ENCODE peak calls at places on chromosomes 11 and 22, in five cellular contexts. X is ovary, M is left ventricle myocardium inferior, N is lower lobe of right lung, W is NT2/D1. H is an unnamed sample. For H3K27me3 and H3K36me3, the result is how much of the 10 kb centered on the place peaks cover.

GRCh38 chr11:106917973-106918372 is 100.3 kb downstream of the GUCY1A2 start:
- DNase-seq in N (no peak), X (no peak), M (no peak), W (peak), H (no peak)

GRCh38 chr11:36391062-36391461 is 95.0 kb downstream of the PRR5L start:
- DNase-seq in M (no peak), N (no peak), W (no peak), X (no peak), H (no peak)

GRCh38 chr22:36761553-36762240 is 14.2 kb downstream of the IFT27 start:
- DNase-seq in M (no peak), X (no peak), W (no peak), N (no peak), H (no peak)

GRCh38 chr11:75262961-75263852 is 22.6 kb downstream of the TPBGL start:
- DNase-seq in N (peak), X (peak), M (no peak), W (no peak), H (no peak)

GRCh38 chr22:22696104-22696503 is 51.7 kb downstream of the GGTLC2 start:
- DNase-seq in N (no peak), X (no peak), W (no peak), M (no peak), H (no peak)

GRCh38 chr11:55795256-55795655 is at the start of gene OR5D14:
- DNase-seq in W (no peak), X (no peak), N (no peak), M (no peak), H (no peak)

GRCh38 chr11:34644669-34645406 is 23.9 kb downstream of the EHF start:
- DNase-seq in M (no peak), W (no peak), X (no peak), N (no peak), H (no peak)

GRCh38 chr11:117743121-117743815 is 53.7 kb downstream of the DSCAML1 start:
- DNase-seq in N (no peak), X (no peak), W (no peak), M (no peak), H (no peak)

GRCh38 chr22:46825145-46825544 is 62.7 kb downstream of the TBC1D22A start:
- DNase-seq in W (no peak), X (no peak), M (no peak), N (no peak), H (no peak)

GRCh38 chr11:111524056-111524455 is 9.5 kb downstream of the HOATZ start:
- DNase-seq in M (no peak), N (no peak), W (no peak), X (no peak), H (no peak)

GRCh38 chr11:85256433-85256832 is 370.7 kb downstream of the DLG2 start:
- DNase-seq in W (no peak), X (no peak), M (no peak), N (no peak), H (no peak)

GRCh38 chr22:29684244-29684643 is 35.6 kb upstream of the CABP7 start:
- DNase-seq in W (no peak), N (no peak), X (no peak), M (no peak), H (no peak)

GRCh38 chr11:107501713-107502112 is 44.1 kb upstream of the CWF19L2 start:
- DNase-seq in M (no peak), X (no peak), W (no peak), N (no peak), H (no peak)

GRCh38 chr11:73875840-73876239 is 806 bp downstream of the COA4 start:
- DNase-seq in N (no peak), W (no peak), M (no peak), X (no peak), H (no peak)

GRCh38 chr11:122207921-122208764 is 92.1 kb upstream of the BLID start:
- DNase-seq in N (no peak), M (no peak), X (no peak), W (no peak), H (no peak)

GRCh38 chr11:125301301-125301700 is 136.8 kb downstream of the PKNOX2 start:
- DNase-seq in X (no peak), W (no peak), N (no peak), M (no peak), H (no peak)

GRCh38 chr11:75140269-75141138 is 10.4 kb upstream of the SLCO2B1 start:
- DNase-seq in N (peak), W (peak), M (peak), X (peak), H (peak)

GRCh38 chr11:133951484-133952198 is 5.1 kb downstream of the IGSF9B start:
- DNase-seq in X (no peak), W (no peak), N (no peak), M (no peak), H (no peak)

GRCh38 chr22:20430641-20431519 is 6.7 kb downstream of the SCARF2 start:
- DNase-seq in W (no peak), X (peak), N (peak), M (peak), H (peak)

GRCh38 chr11:83336993-83337392 is 50.8 kb upstream of the CCDC90B start:
- DNase-seq in X (no peak), M (no peak), W (no peak), N (no peak), H (no peak)

GRCh38 chr11:31500560-31500959 is 8.9 kb downstream of the IMMP1L start:
- DNase-seq in N (no peak), M (no peak), X (no peak), W (no peak), H (no peak)

GRCh38 chr11:109735139-109735538 is 313.1 kb downstream of the C11orf87 start:
- DNase-seq in X (no peak), M (no peak), N (no peak), W (no peak), H (no peak)

GRCh38 chr11:44755553-44756505 is 29.1 kb downstream of the TSPAN18 start:
- DNase-seq in W (no peak), N (no peak), M (no peak), X (no peak), H (no peak)

GRCh38 chr22:23240639-23241389 is 60.5 kb downstream of the BCR start:
- DNase-seq in M (no peak), N (no peak), X (peak), W (no peak), H (no peak)

GRCh38 chr22:22045576-22046335 is 63.2 kb upstream of the TOP3B start:
- DNase-seq in M (no peak), W (no peak), N (no peak), X (no peak), H (no peak)

GRCh38 chr11:6611092-6612007 is 666 bp downstream of the TAF10 start:
- DNase-seq in X (peak), N (peak), M (peak), W (no peak), H (no peak)

GRCh38 chr11:59883597-59883996 is 5.0 kb downstream of the OOSP3 start:
- DNase-seq in W (no peak), X (no peak), M (no peak), N (no peak), H (no peak)

GRCh38 chr22:40922484-40923303 is 28.5 kb upstream of the RBX1 start:
- DNase-seq in W (peak), M (no peak), X (no peak), N (no peak), H (no peak)

GRCh38 chr11:126963115-126963514 is 37.5 kb downstream of the KIRREL3 start:
- DNase-seq in W (no peak), M (no peak), X (no peak), N (no peak), H (no peak)

GRCh38 chr11:128894685-128895084 is 3.5 kb downstream of the KCNJ5 start:
- DNase-seq in X (peak), M (peak), N (peak), W (no peak), H (no peak)

GRCh38 chr22:37032535-37033460 is 13.3 kb downstream of the MPST start:
- DNase-seq in M (no peak), N (peak), W (no peak), X (peak), H (no peak)

GRCh38 chr11:60932605-60933346 is 8.5 kb downstream of the TMEM132A start:
- DNase-seq in X (no peak), M (no peak), N (no peak), W (peak), H (no peak)

DNA sequence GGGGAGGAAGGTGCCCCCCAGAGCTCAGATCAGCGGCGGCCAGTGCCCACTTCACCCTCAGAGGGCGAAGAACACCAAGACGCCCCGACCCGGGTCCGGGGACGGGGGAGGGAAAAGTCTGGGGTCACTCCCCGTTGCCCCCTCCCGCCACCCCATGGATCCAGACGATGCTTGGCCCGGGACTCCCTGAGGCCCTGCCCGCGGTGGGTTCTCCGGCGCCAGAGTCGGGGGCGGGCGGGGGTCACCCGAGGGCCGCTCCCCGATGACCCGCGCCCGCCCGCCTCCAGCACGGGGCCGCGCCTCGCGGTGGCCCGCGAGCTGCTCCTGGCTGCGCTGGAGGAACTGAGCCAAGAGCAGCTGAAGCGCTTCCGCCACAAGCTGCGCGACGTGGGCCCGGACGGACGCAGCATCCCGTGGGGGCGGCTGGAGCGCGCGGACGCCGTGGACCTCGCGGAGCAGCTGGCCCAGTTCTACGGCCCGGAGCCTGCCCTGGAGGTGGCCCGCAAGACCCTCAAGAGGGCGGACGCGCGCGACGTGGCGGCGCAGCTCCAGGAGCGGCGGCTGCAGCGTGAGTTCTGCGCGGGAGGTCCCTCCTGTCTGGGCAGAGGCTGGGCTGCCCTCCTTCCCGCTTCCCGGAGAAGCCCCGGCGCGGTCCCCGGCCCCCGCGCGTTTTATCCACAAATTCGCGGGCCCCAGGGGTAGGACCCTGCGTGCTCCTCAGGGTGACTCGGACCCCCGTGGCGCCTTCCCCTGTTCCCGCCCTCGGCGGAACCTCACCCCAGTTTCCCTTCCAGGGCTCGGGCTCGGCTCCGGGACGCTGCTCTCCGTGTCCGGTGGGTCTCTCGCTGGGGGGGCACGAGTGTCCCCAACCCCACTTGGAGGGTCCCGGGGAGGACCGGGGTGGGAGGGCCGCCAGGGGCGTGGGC is 1.1 kb downstream of the NLRP6 start:
- DNase-seq in M (no peak), X (no peak), W (no peak), N (peak), H (no peak)
- H3K4me3 ChIP-seq in M (peak), X (no peak), W (no peak), N (peak), H (peak)

DNA sequence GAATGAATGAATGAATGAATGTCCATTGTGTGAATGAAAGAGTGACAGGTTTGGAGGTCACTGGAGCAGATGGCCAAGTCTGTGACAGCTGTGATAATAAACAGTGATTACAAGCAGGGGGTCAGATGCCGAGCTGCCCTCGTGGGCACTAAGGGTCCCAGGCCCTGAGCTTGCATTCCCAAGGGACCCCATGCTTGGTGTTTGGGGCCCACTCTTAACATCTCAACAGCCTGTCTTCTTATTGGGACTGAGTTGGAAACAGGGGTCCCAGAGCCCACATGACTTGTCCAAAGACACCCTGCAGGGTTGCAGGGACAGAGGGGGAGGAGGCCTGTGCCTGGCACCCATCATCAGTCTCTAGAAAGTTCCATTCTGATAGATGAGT is 12.0 kb upstream of the ANO1 start:
- DNase-seq in M (no peak), X (no peak), W (no peak), N (no peak), H (no peak)
- H3K27me3 ChIP-seq in M (half or more), X (under half), W (under half), N (under half), H (under half)

GRCh38 chr22:50521710-50522109 is 3.7 kb downstream of the SCO2 start:
- DNase-seq in W (no peak), N (no peak), M (no peak), X (no peak), H (no peak)
- H3K36me3 ChIP-seq in W (half or more), N (half or more), M (half or more), X (under half), H (half or more)

GRCh38 chr11:123308077-123308476 is 113.0 kb upstream of the CLMP start:
- DNase-seq in X (no peak), W (no peak), M (no peak), N (no peak), H (no peak)
- H3K4me3 ChIP-seq in X (no peak), W (no peak), M (peak), N (no peak), H (no peak)

GRCh38 chr11:64687641-64688533 is 35.1 kb downstream of the NRXN2 start:
- DNase-seq in X (no peak), W (no peak), N (no peak), M (no peak), H (no peak)
- H3K27me3 ChIP-seq in X (under half), W (under half), N (under half), M (under half), H (under half)

GRCh38 chr11:216081-216974 is 8.8 kb downstream of the RIC8A start:
- DNase-seq in N (no peak), M (no peak), W (no peak), X (no peak), H (no peak)

GRCh38 chr11:214083-214482 is 6.6 kb downstream of the RIC8A start:
- DNase-seq in M (no peak), X (no peak), N (no peak), W (no peak), H (no peak)

GRCh38 chr11:213111-213510 is 5.6 kb downstream of the RIC8A start:
- DNase-seq in W (no peak), X (no peak), M (no peak), N (no peak), H (no peak)

GRCh38 chr11:217704-218103 is 10.2 kb downstream of the RIC8A start:
- DNase-seq in N (no peak), M (no peak), W (no peak), X (no peak), H (no peak)

GRCh38 chr11:215581-216037 is 8.1 kb downstream of the RIC8A start:
- DNase-seq in N (no peak), W (no peak), M (no peak), X (no peak), H (no peak)
- H3K36me3 ChIP-seq in N (half or more), W (half or more), M (half or more), X (under half), H (half or more)